ENCODE peak calls at places on chromosomes 7 and 10, in ten cellular contexts. B is lung, I is cardiac muscle cell, J is GM23338, K is HCT116, N is neuronal stem cell, Y is endothelial cell of umbilical vein, T is ovary, M is tibial artery, A is vagina. R is an unnamed sample.

GRCh38 chr7:104958278-104958903 is 55.6 kb upstream of the KMT2E start:
- DNase-seq in A (no peak), I (no peak), M (no peak), N (no peak), T (no peak), B (no peak), J (no peak), K (no peak), Y (no peak), R (no peak)

GRCh38 chr7:141231018-141231792 is 157.3 kb downstream of the TMEM178B start:
- DNase-seq in J (peak; percentile 68), B (no peak), T (no peak), A (no peak), I (peak; percentile 5), Y (no peak), M (no peak), K (peak; percentile 21), N (no peak), R (no peak)

GRCh38 chr10:129525408-129525807 is 58.4 kb downstream of the MGMT start:
- DNase-seq in I (peak; percentile 75), N (no peak), T (peak; percentile 53), Y (no peak), B (no peak), K (no peak), A (no peak), J (no peak), M (no peak), R (no peak)

GRCh38 chr10:29539398-29539797 is 95.4 kb downstream of the SVIL start:
- DNase-seq in N (no peak), B (no peak), A (no peak), T (no peak), J (no peak), M (no peak), K (no peak), Y (no peak), I (no peak), R (no peak)

GRCh38 chr7:80916770-80917681 is 1.8 kb downstream of the SEMA3C start:
- DNase-seq in T (no peak), K (no peak), Y (peak; percentile 53), A (no peak), J (peak; percentile 44), B (no peak), N (no peak), I (peak; percentile 64), M (no peak), R (no peak)

GRCh38 chr10:44462338-44462914 is 77.5 kb upstream of the CXCL12 start:
- DNase-seq in T (no peak), M (no peak), A (no peak), Y (no peak), N (no peak), I (no peak), J (no peak), K (no peak), B (no peak), R (no peak)

GRCh38 chr10:114751856-114752255 is 69.7 kb upstream of the FHIP2A start:
- DNase-seq in T (no peak), M (no peak), K (no peak), J (no peak), N (no peak), B (no peak), A (no peak), I (no peak), Y (no peak), R (no peak)

GRCh38 chr10:70622541-70622940 is 20.0 kb upstream of the PRF1 start:
- DNase-seq in N (no peak), I (no peak), T (no peak), A (no peak), Y (no peak), B (no peak), J (no peak), K (no peak), M (no peak), R (no peak)

GRCh38 chr7:54111850-54112249 is 430.3 kb upstream of the VSTM2A start:
- DNase-seq in M (no peak), B (no peak), I (no peak), A (no peak), T (no peak), N (no peak), K (no peak), Y (no peak), J (no peak), R (no peak)

GRCh38 chr7:106737202-106737562 is 76.2 kb upstream of the CCDC71L start:
- DNase-seq in M (no peak), A (no peak), N (no peak), Y (peak; percentile 72), T (no peak), I (peak; percentile 78), B (no peak), K (no peak), J (peak; percentile 14), R (no peak)

GRCh38 chr10:188546-188945 is 53.3 kb downstream of the ZMYND11 start:
- DNase-seq in Y (peak; percentile 86), T (no peak), J (no peak), N (no peak), B (no peak), A (no peak), K (no peak), M (no peak), I (no peak), R (no peak)

GRCh38 chr10:100652406-100653130 is 92.8 kb upstream of the PAX2 start:
- DNase-seq in I (no peak), Y (no peak), K (no peak), A (no peak), T (no peak), J (no peak), N (no peak), B (no peak), M (no peak), R (no peak)

GRCh38 chr7:65307651-65308299 is 65.9 kb upstream of the ZNF92 start:
- DNase-seq in J (peak; percentile 91), K (peak; percentile 34), N (peak; percentile 71), T (peak; percentile 35), B (peak; percentile 53), Y (peak; percentile 68), A (no peak), I (peak; percentile 61), M (no peak), R (peak; percentile 70)

GRCh38 chr10:12690525-12691139 is 310.9 kb downstream of the CCDC3 start:
- DNase-seq in M (no peak), K (no peak), Y (no peak), A (no peak), J (peak; percentile 23), T (peak; percentile 54), B (no peak), N (no peak), I (no peak), R (no peak)

GRCh38 chr7:135602304-135602703 is 44.6 kb downstream of the NUP205 start:
- DNase-seq in B (no peak), N (no peak), Y (no peak), K (no peak), T (no peak), M (no peak), J (no peak), A (no peak), I (peak; percentile 71), R (no peak)

DNA sequence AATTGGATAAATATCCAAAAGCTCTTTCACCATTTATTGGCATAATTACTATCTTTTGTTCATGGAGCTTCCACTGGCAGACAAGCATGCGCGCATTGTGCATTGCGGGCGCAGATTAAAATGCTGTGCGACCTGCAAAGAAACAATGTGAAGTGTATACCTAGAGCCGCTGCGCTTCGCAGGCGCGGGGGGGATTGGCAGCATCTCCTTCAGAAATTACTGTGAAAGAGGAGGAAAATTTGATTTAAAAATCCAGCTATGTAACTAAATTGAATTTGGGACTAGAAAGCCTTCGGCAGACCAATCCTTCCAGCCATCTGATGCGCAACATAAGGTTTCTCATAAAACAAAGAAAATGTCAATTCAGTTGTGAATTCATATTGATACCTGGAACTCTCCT is 10.3 kb upstream of the NPM3 start:
- DNase-seq in M (no peak), K (no peak), B (no peak), N (no peak), I (no peak), T (no peak), A (no peak), J (no peak), Y (no peak), R (no peak)
- H3K36me3 ChIP-seq in M (peaks cover 99% of the 10 kb centered on the region), K (peaks cover 78% of the 10 kb centered on the region), B (peaks cover 49% of the 10 kb centered on the region), N (peaks cover 33% of the 10 kb centered on the region), I (peaks cover 82% of the 10 kb centered on the region), T (no peaks in the 10 kb centered on the region), A (peaks cover 92% of the 10 kb centered on the region), J (peaks cover 93% of the 10 kb centered on the region), Y (peaks cover 24% of the 10 kb centered on the region), R (peaks cover 90% of the 10 kb centered on the region)

DNA sequence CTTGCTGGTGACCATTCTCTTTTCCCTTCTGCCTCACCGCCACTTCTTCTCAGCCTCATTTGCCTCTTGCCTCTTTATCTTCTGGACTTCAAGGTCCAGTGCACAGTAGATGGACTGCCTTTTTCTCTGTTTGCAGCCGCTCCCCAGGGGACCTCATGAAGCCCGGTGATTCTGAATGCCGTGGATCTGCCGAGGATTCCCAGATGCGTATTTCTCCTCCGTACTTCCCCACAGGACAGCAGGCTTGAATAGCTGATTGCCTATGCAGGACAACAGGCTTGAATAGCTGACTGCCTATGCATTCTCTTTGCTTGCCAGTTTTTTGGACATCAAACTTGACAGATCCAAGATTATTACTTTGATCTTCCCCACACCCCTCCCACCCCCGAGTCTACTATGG is 38.9 kb upstream of the TMEM236 start:
- DNase-seq in J (no peak), N (peak; percentile 24), K (no peak), Y (no peak), I (no peak), B (no peak), M (no peak), A (no peak), T (no peak), R (no peak)
- H3K36me3 ChIP-seq in J (peaks cover 28% of the 10 kb centered on the region), N (peaks cover 11% of the 10 kb centered on the region), K (peaks cover 6% of the 10 kb centered on the region), Y (peaks cover 11% of the 10 kb centered on the region), I (peaks cover 40% of the 10 kb centered on the region), B (peaks cover 24% of the 10 kb centered on the region), M (peaks cover 66% of the 10 kb centered on the region), A (peaks cover 38% of the 10 kb centered on the region), T (no peaks in the 10 kb centered on the region), R (peaks cover 64% of the 10 kb centered on the region)

DNA sequence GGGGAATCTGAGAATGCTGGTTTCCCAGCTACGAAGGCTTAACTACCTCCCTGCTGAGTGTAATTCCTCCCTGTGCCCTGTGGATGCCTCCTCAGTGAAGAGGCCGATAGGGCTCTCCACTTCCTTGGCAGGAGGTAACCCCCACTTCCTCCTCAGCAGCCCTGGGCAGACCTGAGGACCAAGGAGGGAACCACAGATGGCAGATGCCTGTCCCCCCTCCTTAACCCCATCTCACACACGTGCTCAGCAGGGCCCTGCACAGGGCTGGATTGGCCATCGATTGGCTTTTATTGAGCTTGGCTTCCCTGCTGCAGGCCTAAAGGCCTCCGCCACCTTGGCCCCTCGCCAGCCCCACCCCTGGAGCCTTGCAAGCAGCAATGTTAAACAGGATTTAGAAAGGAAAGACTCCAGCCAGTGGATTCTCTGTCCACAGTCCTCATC is 45.6 kb upstream of the LRRC4 start:
- DNase-seq in A (no peak), N (no peak), I (peak; percentile 36), J (no peak), M (no peak), B (peak; percentile 36), K (no peak), Y (no peak), T (peak; percentile 84), R (no peak)
- H3K36me3 ChIP-seq in A (peaks cover 27% of the 10 kb centered on the region), N (peaks cover 3% of the 10 kb centered on the region), I (no peaks in the 10 kb centered on the region), J (no peaks in the 10 kb centered on the region), M (peaks cover 44% of the 10 kb centered on the region), B (no peaks in the 10 kb centered on the region), K (peaks cover 2% of the 10 kb centered on the region), Y (peaks cover 18% of the 10 kb centered on the region), T (no peaks in the 10 kb centered on the region), R (peaks cover 64% of the 10 kb centered on the region)

DNA sequence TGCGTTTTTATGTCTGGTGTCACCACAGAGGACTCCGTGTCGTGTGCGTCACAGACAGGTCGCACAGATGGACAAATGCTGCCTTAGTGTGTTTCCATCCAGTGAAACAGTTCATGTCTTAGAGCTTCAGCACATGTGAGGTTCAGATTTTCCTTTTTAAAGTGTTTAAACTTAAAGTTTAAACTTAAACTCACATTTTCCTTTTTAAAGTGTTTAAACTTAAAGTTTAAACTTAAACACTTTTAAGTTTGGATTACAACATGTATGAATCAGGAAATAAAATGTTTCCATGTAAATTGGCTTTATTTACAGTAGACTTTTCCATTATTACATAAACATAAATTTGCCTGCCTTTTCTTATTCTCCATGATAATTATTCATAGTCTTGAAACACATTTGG is 67.3 kb downstream of the INSYN2A start:
- DNase-seq in A (no peak), Y (no peak), I (no peak), K (no peak), T (no peak), N (no peak), B (no peak), M (no peak), J (no peak), R (no peak)
- H3K36me3 ChIP-seq in A (peaks cover 6% of the 10 kb centered on the region), Y (peaks cover 14% of the 10 kb centered on the region), I (peaks cover 8% of the 10 kb centered on the region), K (no peaks in the 10 kb centered on the region), T (no peaks in the 10 kb centered on the region), N (no peaks in the 10 kb centered on the region), B (peaks cover 3% of the 10 kb centered on the region), M (peaks cover 45% of the 10 kb centered on the region), J (no peaks in the 10 kb centered on the region), R (no peaks in the 10 kb centered on the region)